ENCODE peak calls at places on chromosomes 5 and 9, in five cellular contexts. L, C, T, Q and Y are unnamed samples.

GRCh38 chr9:7366121-7366520 is 433.5 kb downstream of the DMAC1 start:
- DNase-seq in L (no peak), C (peak; percentile 21), T (no peak), Q (no peak), Y (no peak)

GRCh38 chr9:114003756-114004155 is 74.3 kb downstream of the AMBP start:
- DNase-seq in L (peak; percentile 17), C (no peak), T (no peak), Q (no peak), Y (no peak)

GRCh38 chr5:177509361-177509951 is at the start of gene DOK3:
- DNase-seq in L (no peak), C (no peak), T (no peak), Q (no peak), Y (peak; percentile 59)

GRCh38 chr9:121841771-121842611 is 190.6 kb downstream of the DAB2IP start:
- DNase-seq in L (peak; percentile 28), C (no peak), T (no peak), Q (no peak), Y (no peak)

GRCh38 chr5:132478498-132478855 is 12.1 kb downstream of the IRF1 start:
- DNase-seq in L (no peak), C (no peak), T (no peak), Q (no peak), Y (no peak)

GRCh38 chr5:43833966-43834365 is 231.0 kb downstream of the NNT start:
- DNase-seq in L (no peak), C (no peak), T (no peak), Q (no peak), Y (no peak)

GRCh38 chr5:159978358-159978757 is 30.6 kb upstream of the TTC1 start:
- DNase-seq in L (no peak), C (no peak), T (no peak), Q (no peak), Y (no peak)

GRCh38 chr5:2031581-2031980 is 148.9 kb upstream of the IRX4 start:
- DNase-seq in L (no peak), C (no peak), T (no peak), Q (no peak), Y (no peak)

GRCh38 chr5:115439042-115439441 is 105.5 kb downstream of the FEM1C start:
- DNase-seq in L (no peak), C (no peak), T (no peak), Q (no peak), Y (no peak)